ENCODE peak calls at places on chromosome 11, in ten cellular contexts. B is activated T-helper 9 cell treated with anti-CD3 and anti-CD28 coated beads, Interleukin-2, amount 50 U/mL, for 16 hours; F is stimulated activated CD4-positive, alpha-beta T cell treated with anti-CD3 and anti-CD28 coated beads, Interleukin-2, amount 100 ng/mL, for 24 hours; Q is NCI-H1417; C is GM04504; E is MCF 10A; O is ecto neural progenitor cell; Z is Daoy; S is activated naive CD4-positive, alpha-beta T cell treated with anti-CD3 and anti-CD28 coated beads for 36 hours; G is left colon. X is an unnamed sample.

GRCh38 chr11:120182790-120183491 is 27.9 kb upstream of the OAF start:
- DNase-seq in G (peak), C (no peak), B (no peak), S (peak), Q (peak), F (no peak), O (peak), Z (peak), E (peak), X (no peak)

GRCh38 chr11:12288212-12288933 is 89.0 kb upstream of the PARVA start:
- DNase-seq in F (peak), Q (peak), B (peak), C (peak), S (peak), E (peak), Z (peak), O (peak), G (peak), X (peak)

GRCh38 chr11:75388386-75389275 is 10.7 kb upstream of the RPS3 start:
- DNase-seq in S (peak), G (peak), O (peak), Z (peak), F (peak), Q (peak), B (peak), C (peak), E (peak), X (peak)

GRCh38 chr11:35236667-35237003 is 97.7 kb downstream of the CD44 start:
- DNase-seq in B (no peak), C (no peak), G (no peak), Z (peak), O (no peak), S (peak), Q (no peak), F (no peak), E (no peak), X (no peak)

GRCh38 chr11:96162816-96163499 is 180.0 kb downstream of the MAML2 start:
- DNase-seq in E (peak), B (no peak), O (no peak), F (no peak), G (no peak), Z (peak), C (peak), Q (no peak), S (no peak), X (peak)

GRCh38 chr11:64234840-64235379 is 526 bp downstream of the VEGFB start:
- DNase-seq in Q (peak), S (peak), C (no peak), B (peak), E (peak), O (no peak), F (peak), G (peak), Z (peak), X (no peak)

GRCh38 chr11:116697011-116697410 is 75.8 kb downstream of the BUD13 start:
- DNase-seq in C (no peak), Z (no peak), E (peak), O (no peak), Q (no peak), F (no peak), B (no peak), S (no peak), G (no peak), X (no peak)

GRCh38 chr11:64230209-64230984 is at the start of gene DNAJC4:
- DNase-seq in F (peak), S (peak), G (peak), Q (peak), E (peak), O (peak), B (peak), Z (peak), C (no peak), X (peak)

GRCh38 chr11:14713518-14714244 is 70.1 kb downstream of the PDE3B start:
- DNase-seq in O (no peak), G (no peak), C (no peak), Q (no peak), E (no peak), B (no peak), F (no peak), S (peak), Z (no peak), X (no peak)

GRCh38 chr11:118415739-118416068 is 14.3 kb downstream of the ATP5MG start:
- DNase-seq in E (peak), C (peak), G (peak), Z (peak), O (no peak), F (peak), B (no peak), Q (peak), S (peak), X (peak)

GRCh38 chr11:93969925-93970922 is 50.9 kb upstream of the HEPHL1 start:
- DNase-seq in Z (no peak), G (no peak), E (no peak), B (no peak), O (no peak), F (no peak), C (no peak), Q (no peak), S (no peak), X (no peak)

GRCh38 chr11:62130498-62131464 is 7.0 kb downstream of the INCENP start:
- DNase-seq in Q (no peak), E (no peak), S (no peak), G (no peak), O (no peak), Z (no peak), C (no peak), B (no peak), F (no peak), X (no peak)

GRCh38 chr11:93772123-93772522 is 12.0 kb upstream of the MED17 start:
- DNase-seq in Z (no peak), S (no peak), B (no peak), F (no peak), C (no peak), G (no peak), O (no peak), Q (no peak), E (no peak), X (no peak)

GRCh38 chr11:8717876-8718753 is 35.5 kb downstream of the RPL27A start:
- DNase-seq in S (no peak), O (no peak), B (no peak), F (no peak), Q (no peak), G (peak), C (no peak), E (peak), Z (peak), X (peak)

GRCh38 chr11:111663820-111664219 is 61.6 kb downstream of the SIK2 start:
- DNase-seq in O (no peak), C (no peak), B (no peak), S (no peak), G (no peak), E (no peak), F (no peak), Z (no peak), Q (no peak), X (no peak)

GRCh38 chr11:17594686-17595192 is 47.7 kb downstream of the OTOG start:
- DNase-seq in Z (no peak), G (peak), C (no peak), O (no peak), B (no peak), S (no peak), Q (no peak), F (no peak), E (no peak), X (no peak)

GRCh38 chr11:65427691-65428577 is 5.3 kb downstream of the NEAT1 start:
- DNase-seq in C (peak), B (no peak), G (peak), E (peak), S (peak), Q (peak), Z (peak), F (peak), O (no peak), X (peak)

GRCh38 chr11:73404048-73404447 is 27.8 kb downstream of the RELT start:
- DNase-seq in O (no peak), Q (peak), G (no peak), S (peak), C (peak), B (no peak), Z (peak), E (peak), F (no peak), X (peak)

GRCh38 chr11:16920559-16920958 is 93.7 kb downstream of the PLEKHA7 start:
- DNase-seq in C (no peak), S (no peak), E (no peak), G (peak), Q (no peak), B (no peak), O (no peak), Z (no peak), F (no peak), X (no peak)

GRCh38 chr11:133639408-133639807 is 107.1 kb upstream of the OPCML start:
- DNase-seq in G (no peak), Z (no peak), B (no peak), Q (no peak), C (no peak), O (no peak), S (no peak), E (no peak), F (no peak), X (no peak)

GRCh38 chr11:123300874-123301695 is 106.0 kb upstream of the CLMP start:
- DNase-seq in Z (no peak), C (no peak), G (no peak), E (peak), S (no peak), Q (no peak), O (no peak), B (no peak), F (no peak), X (peak)

GRCh38 chr11:27381238-27381666 is 18.2 kb upstream of the CCDC34 start:
- DNase-seq in E (no peak), B (no peak), O (no peak), F (no peak), Z (no peak), S (no peak), C (no peak), Q (no peak), G (no peak), X (no peak)

GRCh38 chr11:104672897-104673296 is 225.4 kb downstream of the CASP12 start:
- DNase-seq in Z (no peak), E (no peak), S (no peak), Q (no peak), B (no peak), C (no peak), O (no peak), G (no peak), F (no peak), X (no peak)

GRCh38 chr11:77074205-77074604 is 7.4 kb downstream of the CAPN5 start:
- DNase-seq in S (no peak), O (peak), B (no peak), F (no peak), Q (peak), G (peak), Z (no peak), E (no peak), C (no peak), X (no peak)

GRCh38 chr11:104163100-104164027 is 583 bp downstream of the PDGFD start:
- DNase-seq in B (no peak), S (no peak), Q (no peak), F (no peak), Z (no peak), E (peak), C (no peak), O (peak), G (peak), X (peak)

GRCh38 chr11:70478194-70478890 is 80.0 kb downstream of the CTTN start:
- DNase-seq in S (no peak), E (no peak), F (no peak), Q (no peak), B (no peak), G (no peak), C (no peak), O (no peak), Z (no peak), X (no peak)

GRCh38 chr11:108592591-108593213 is 866 bp downstream of the EXPH5 start:
- DNase-seq in E (peak), G (peak), S (peak), C (no peak), B (peak), F (peak), O (peak), Q (peak), Z (peak), X (no peak)

GRCh38 chr11:94800394-94800793 is 32.2 kb downstream of the AMOTL1 start:
- DNase-seq in S (no peak), C (peak), B (no peak), Z (no peak), G (no peak), Q (no peak), F (no peak), E (no peak), O (no peak), X (peak)

GRCh38 chr11:112613051-112613972 is 347.9 kb upstream of the NCAM1 start:
- DNase-seq in O (no peak), G (no peak), Z (peak), B (no peak), F (no peak), Q (peak), S (no peak), E (peak), C (peak), X (no peak)

GRCh38 chr11:76787911-76788596 is 4.9 kb downstream of the TSKU start:
- DNase-seq in O (no peak), G (peak), F (no peak), Q (no peak), B (no peak), S (no peak), Z (peak), C (no peak), E (peak), X (peak)